ENCODE peak calls at places on chromosome 10, in four cellular contexts. D is activated effector memory CD4-positive, alpha-beta T cell treated with Interleukin-2 at 50 U/mL for 16 hours; W is endothelial cell; A is HFF-Myc. R is an unnamed sample.

GRCh38 chr10:62728479-62728878 is 76.0 kb upstream of the ADO start:
- DNase-seq in D (no peak), W (no peak), A (no peak), R (no peak)

GRCh38 chr10:119341236-119342016 is 134.1 kb downstream of the GRK5 start:
- DNase-seq in D (peak; percentile 28), W (no peak), A (no peak), R (no peak)

GRCh38 chr10:43047288-43047970 is 29.4 kb upstream of the RET start:
- DNase-seq in D (no peak), W (no peak), A (no peak), R (no peak)

GRCh38 chr10:80671847-80672246 is 134.1 kb downstream of the SH2D4B start:
- DNase-seq in D (no peak), W (no peak), A (no peak), R (no peak)

GRCh38 chr10:61942997-61943457 is 41.5 kb downstream of the ARID5B start:
- DNase-seq in D (no peak), W (no peak), A (no peak), R (no peak)

GRCh38 chr10:86960863-86961434 is 2.5 kb downstream of the SNCG start:
- DNase-seq in D (no peak), W (no peak), A (no peak), R (no peak)

GRCh38 chr10:117539271-117539876 is 3.2 kb upstream of the EMX2 start:
- DNase-seq in D (no peak), W (no peak), A (no peak), R (no peak)

GRCh38 chr10:77163670-77164348 is 473.8 kb downstream of the KCNMA1 start:
- DNase-seq in D (no peak), W (no peak), A (peak; percentile 90), R (peak; percentile 53)

GRCh38 chr10:63414481-63415260 is 51.1 kb downstream of the JMJD1C start:
- DNase-seq in D (no peak), W (no peak), A (peak; percentile 47), R (no peak)

GRCh38 chr10:17026686-17027485 is 102.7 kb downstream of the CUBN start:
- DNase-seq in D (peak; percentile 65), W (no peak), A (no peak), R (no peak)

GRCh38 chr10:59237775-59238174 is 61.3 kb downstream of the PHYHIPL start:
- DNase-seq in D (no peak), W (no peak), A (no peak), R (no peak)

GRCh38 chr10:75532253-75532924 is 101.0 kb downstream of the LRMDA start:
- DNase-seq in D (no peak), W (no peak), A (no peak), R (no peak)

GRCh38 chr10:127195571-127196226 is 692 bp downstream of the INSYN2A start:
- DNase-seq in D (no peak), W (peak; percentile 44), A (no peak), R (no peak)

GRCh38 chr10:114058297-114058696 is 14.6 kb downstream of the ADRB1 start:
- DNase-seq in D (no peak), W (no peak), A (no peak), R (no peak)

GRCh38 chr10:93352638-93353383 is 129.3 kb downstream of the MYOF start:
- DNase-seq in D (no peak), W (no peak), A (no peak), R (peak; percentile 38)

GRCh38 chr10:87842220-87842641 is 21.1 kb downstream of the KLLN start:
- DNase-seq in D (no peak), W (no peak), A (no peak), R (no peak)

GRCh38 chr10:61663466-61663865 is 737 bp downstream of the CABCOCO1 start:
- DNase-seq in D (no peak), W (no peak), A (no peak), R (peak; percentile 2)

GRCh38 chr10:33010132-33011037 is 52.4 kb upstream of the ITGB1 start:
- DNase-seq in D (peak; percentile 44), W (peak; percentile 22), A (peak; percentile 88), R (peak; percentile 64)

GRCh38 chr10:77350711-77351119 is 286.9 kb downstream of the KCNMA1 start:
- DNase-seq in D (no peak), W (no peak), A (peak; percentile 95), R (no peak)

GRCh38 chr10:132467464-132468149 is 70.0 kb upstream of the INPP5A start:
- DNase-seq in D (no peak), W (no peak), A (no peak), R (no peak)

GRCh38 chr10:71805776-71806705 is 32.7 kb upstream of the VSIR start:
- DNase-seq in D (no peak), W (no peak), A (no peak), R (peak; percentile 93)

GRCh38 chr10:11881477-11882417 is 58.6 kb downstream of the PROSER2 start:
- DNase-seq in D (no peak), W (no peak), A (no peak), R (peak; percentile 51)

GRCh38 chr10:7467031-7467667 is 56.3 kb upstream of the SFMBT2 start:
- DNase-seq in D (no peak), W (no peak), A (no peak), R (no peak)

GRCh38 chr10:122565766-122566206 is 5.2 kb downstream of the DMBT1 start:
- DNase-seq in D (peak; percentile 64), W (peak; percentile 80), A (peak; percentile 67), R (peak; percentile 60)

GRCh38 chr10:12635127-12635541 is 285.8 kb downstream of the CAMK1D start:
- DNase-seq in D (no peak), W (no peak), A (no peak), R (no peak)

GRCh38 chr10:27611209-27611608 is 107.1 kb downstream of the RAB18 start:
- DNase-seq in D (no peak), W (no peak), A (peak; percentile 61), R (no peak)

GRCh38 chr10:117370205-117370604 is 5.0 kb downstream of the PDZD8 start:
- DNase-seq in D (no peak), W (no peak), A (no peak), R (no peak)

GRCh38 chr10:119268871-119269506 is 61.6 kb downstream of the GRK5 start:
- DNase-seq in D (peak; percentile 59), W (peak; percentile 36), A (no peak), R (no peak)

GRCh38 chr10:114623661-114624294 is 34.3 kb downstream of the ABLIM1 start:
- DNase-seq in D (no peak), W (no peak), A (peak; percentile 78), R (peak; percentile 85)

GRCh38 chr10:127148066-127148932 is 48.1 kb downstream of the INSYN2A start:
- DNase-seq in D (no peak), W (no peak), A (peak; percentile 91), R (no peak)

GRCh38 chr10:121781101-121781500 is 146.7 kb downstream of the ATE1 start:
- DNase-seq in D (no peak), W (no peak), A (no peak), R (no peak)

R was measured in NCI-H146.